ENCODE peak calls at places on chromosomes 5 and 9, in four cellular contexts. T is uterus, L is PC-3, E is endothelial cell. M is an unnamed sample.

GRCh38 chr9:4038182-4038723 is 261.6 kb downstream of the GLIS3 start:
- DNase-seq in T (no peak), L (peak; percentile 75), E (no peak), M (no peak)

GRCh38 chr9:131238402-131239021 is 37.8 kb downstream of the FAM78A start:
- DNase-seq in T (no peak), L (no peak), E (peak; percentile 42), M (no peak)

GRCh38 chr5:118775790-118776499 is 212.4 kb downstream of the DTWD2 start:
- DNase-seq in T (no peak), L (no peak), E (no peak), M (no peak)

GRCh38 chr9:38068866-38069628 is at the start of gene SHB:
- DNase-seq in T (peak; percentile 65), L (peak; percentile 59), E (peak; percentile 80), M (peak; percentile 98)

GRCh38 chr5:98398465-98398864 is 375.0 kb upstream of the RGMB start:
- DNase-seq in T (no peak), L (no peak), E (no peak), M (no peak)

GRCh38 chr5:115514220-115514619 is 30.4 kb downstream of the FEM1C start:
- DNase-seq in T (no peak), L (no peak), E (no peak), M (no peak)

GRCh38 chr5:116002116-116002906 is 30.0 kb upstream of the ARL14EPL start:
- DNase-seq in T (no peak), L (peak; percentile 43), E (no peak), M (no peak)

GRCh38 chr9:137307255-137308101 is 5.4 kb upstream of the NRARP start:
- DNase-seq in T (peak; percentile 16), L (no peak), E (no peak), M (peak; percentile 30)

GRCh38 chr5:168211245-168211644 is 80.2 kb upstream of the WWC1 start:
- DNase-seq in T (no peak), L (no peak), E (no peak), M (no peak)